ENCODE peak calls at places on chromosomes 1 and 21, in six cellular contexts. N is A549; V is body of pancreas; S is SK-N-SH; Z is CD8-positive, alpha-beta T cell; J is colonic mucosa. U is an unnamed sample.

GRCh38 chr1:111499026-111499790 is 4.2 kb downstream of the ADORA3 start:
- DNase-seq in N (no peak), V (no peak), S (no peak), Z (no peak), J (peak; percentile 8), U (no peak)

GRCh38 chr1:183761871-183762270 is 43.0 kb upstream of the RGL1 start:
- DNase-seq in N (no peak), V (no peak), S (no peak), Z (no peak), J (no peak), U (no peak)

GRCh38 chr1:55214903-55215193 is 316 bp downstream of the USP24 start:
- DNase-seq in N (peak; percentile 40), V (peak; percentile 55), S (peak; percentile 85), Z (no peak), J (peak; percentile 38), U (peak; percentile 58)

GRCh38 chr1:119097380-119097779 is 43.1 kb downstream of the WARS2 start:
- DNase-seq in N (no peak), V (no peak), S (no peak), Z (no peak), J (no peak), U (peak; percentile 79)

GRCh38 chr1:54302951-54303843 is 103.0 kb downstream of the SSBP3 start:
- DNase-seq in N (no peak), V (no peak), S (peak; percentile 60), Z (no peak), J (no peak), U (peak; percentile 38)

GRCh38 chr1:150182233-150182632 is 32.5 kb downstream of the PLEKHO1 start:
- DNase-seq in N (no peak), V (no peak), S (no peak), Z (no peak), J (no peak), U (no peak)

GRCh38 chr1:55244476-55245109 is 29.4 kb upstream of the USP24 start:
- DNase-seq in N (no peak), V (peak; percentile 7), S (no peak), Z (no peak), J (no peak), U (no peak)

GRCh38 chr1:101257500-101258325 is 20.9 kb downstream of the S1PR1 start:
- DNase-seq in N (no peak), V (no peak), S (no peak), Z (no peak), J (peak; percentile 76), U (peak; percentile 37)

GRCh38 chr1:237507005-237507404 is 383.7 kb downstream of the ZP4 start:
- DNase-seq in N (no peak), V (no peak), S (no peak), Z (no peak), J (no peak), U (no peak)

GRCh38 chr1:15525043-15525958 is 1.3 kb upstream of the CASP9 start:
- DNase-seq in N (no peak), V (peak; percentile 100), S (no peak), Z (no peak), J (peak; percentile 49), U (peak; percentile 100)

GRCh38 chr1:180974236-180974635 is 48.4 kb downstream of the STX6 start:
- DNase-seq in N (no peak), V (no peak), S (no peak), Z (no peak), J (no peak), U (no peak)

GRCh38 chr1:50371749-50372148 is 51.5 kb downstream of the DMRTA2 start:
- DNase-seq in N (peak; percentile 6), V (no peak), S (no peak), Z (no peak), J (no peak), U (no peak)

GRCh38 chr1:90706437-90707362 is 10.4 kb downstream of the BARHL2 start:
- DNase-seq in N (peak; percentile 12), V (peak; percentile 67), S (peak; percentile 56), Z (no peak), J (no peak), U (no peak)

GRCh38 chr1:27122652-27123051 is 32.3 kb downstream of the SLC9A1 start:
- DNase-seq in N (peak; percentile 61), V (no peak), S (no peak), Z (no peak), J (peak; percentile 94), U (peak; percentile 57)

GRCh38 chr1:78691995-78692747 is 42.5 kb downstream of the IFI44 start:
- DNase-seq in N (peak; percentile 2), V (no peak), S (no peak), Z (no peak), J (no peak), U (no peak)

GRCh38 chr1:6359568-6360496 is 33.7 kb downstream of the ACOT7 start:
- DNase-seq in N (peak; percentile 48), V (peak; percentile 85), S (peak; percentile 81), Z (no peak), J (peak; percentile 93), U (peak; percentile 64)

GRCh38 chr21:44466351-44466954 is 11.1 kb downstream of the LRRC3 start:
- DNase-seq in N (no peak), V (no peak), S (peak; percentile 16), Z (no peak), J (no peak), U (no peak)

GRCh38 chr1:215269955-215270354 is 187.4 kb downstream of the KCNK2 start:
- DNase-seq in N (no peak), V (no peak), S (no peak), Z (no peak), J (no peak), U (no peak)

GRCh38 chr1:179856286-179856685 is 21.3 kb downstream of the TOR1AIP2 start:
- DNase-seq in N (no peak), V (no peak), S (no peak), Z (no peak), J (no peak), U (no peak)

GRCh38 chr1:15691434-15692032 is 7.4 kb downstream of the PLEKHM2 start:
- DNase-seq in N (no peak), V (no peak), S (no peak), Z (no peak), J (no peak), U (peak; percentile 75)

GRCh38 chr1:109787211-109787844 is 23.6 kb upstream of the EPS8L3 start:
- DNase-seq in N (no peak), V (no peak), S (peak; percentile 10), Z (no peak), J (peak; percentile 25), U (no peak)

GRCh38 chr1:230099435-230099834 is 32.4 kb downstream of the GALNT2 start:
- DNase-seq in N (no peak), V (no peak), S (no peak), Z (no peak), J (no peak), U (no peak)

GRCh38 chr1:226606311-226607267 is 58.0 kb downstream of the STUM start:
- DNase-seq in N (no peak), V (no peak), S (no peak), Z (no peak), J (no peak), U (no peak)

GRCh38 chr1:40806724-40807675 is 23.4 kb downstream of the KCNQ4 start:
- DNase-seq in N (no peak), V (no peak), S (no peak), Z (no peak), J (no peak), U (peak; percentile 43)

GRCh38 chr21:28325618-28326017 is 667.1 kb downstream of the LTN1 start:
- DNase-seq in N (no peak), V (no peak), S (no peak), Z (no peak), J (no peak), U (no peak)

GRCh38 chr21:27645285-27645684 is 678.4 kb upstream of the ADAMTS5 start:
- DNase-seq in N (no peak), V (no peak), S (no peak), Z (no peak), J (no peak), U (no peak)

GRCh38 chr1:225657462-225657989 is 4.6 kb upstream of the ENAH start:
- DNase-seq in N (peak; percentile 65), V (no peak), S (no peak), Z (no peak), J (no peak), U (peak; percentile 92)

GRCh38 chr21:33127154-33127893 is 57.4 kb downstream of the OLIG1 start:
- DNase-seq in N (peak; percentile 59), V (peak; percentile 60), S (peak; percentile 60), Z (peak; percentile 10), J (peak; percentile 61), U (peak; percentile 85)

GRCh38 chr21:29697555-29698193 is 242.1 kb downstream of the GRIK1 start:
- DNase-seq in N (no peak), V (peak; percentile 27), S (no peak), Z (no peak), J (no peak), U (no peak)

GRCh38 chr1:55140546-55140983 is 74.6 kb downstream of the USP24 start:
- DNase-seq in N (peak; percentile 75), V (peak; percentile 74), S (peak; percentile 55), Z (peak; percentile 25), J (peak; percentile 84), U (peak; percentile 92)

GRCh38 chr1:201463071-201463552 is 5.9 kb downstream of the PHLDA3 start:
- DNase-seq in N (peak; percentile 57), V (peak; percentile 23), S (peak; percentile 51), Z (no peak), J (no peak), U (no peak)

GRCh38 chr1:46343351-46343695 is 2.7 kb downstream of the NSUN4 start:
- DNase-seq in N (no peak), V (no peak), S (no peak), Z (no peak), J (no peak), U (no peak)

GRCh38 chr1:46342677-46343350 is 2.2 kb downstream of the NSUN4 start:
- DNase-seq in N (no peak), V (no peak), S (no peak), Z (no peak), J (no peak), U (no peak)

GRCh38 chr1:46341222-46342083 is 846 bp downstream of the NSUN4 start:
- DNase-seq in N (no peak), V (peak; percentile 17), S (no peak), Z (no peak), J (no peak), U (no peak)

GRCh38 chr1:46343705-46344104 is 3.1 kb downstream of the NSUN4 start:
- DNase-seq in N (no peak), V (no peak), S (no peak), Z (no peak), J (no peak), U (no peak)

GRCh38 chr1:46342084-46342656 is 1.6 kb downstream of the NSUN4 start:
- DNase-seq in N (peak; percentile 28), V (no peak), S (peak; percentile 26), Z (no peak), J (no peak), U (peak; percentile 20)
- H3K4me3 ChIP-seq in N (no peak overlapping the region), V (no peak overlapping the region), S (no peak overlapping the region), Z (no peak overlapping the region), J (no peak overlapping the region), U (no peak overlapping the region)

GRCh38 chr1:178612261-178612660 is 99.4 kb downstream of the TEX35 start:
- DNase-seq in N (no peak), V (no peak), S (no peak), Z (no peak), J (no peak), U (no peak)
- H3K27ac ChIP-seq in N (no peak overlapping the region), V (no peak overlapping the region), S (peak overlapping the region; percentile 64), Z (no peak overlapping the region), J (no peak overlapping the region), U (no peak overlapping the region)

GRCh38 chr1:52746189-52746588 is 19.9 kb downstream of the ZYG11B start:
- DNase-seq in N (no peak), V (no peak), S (no peak), Z (no peak), J (no peak), U (no peak)
- H3K4me3 ChIP-seq in N (no peak overlapping the region), V (no peak overlapping the region), S (no peak overlapping the region), Z (no peak overlapping the region), J (no peak overlapping the region), U (no peak overlapping the region)

GRCh38 chr1:241022366-241022765 is 334.6 kb downstream of the RGS7 start:
- DNase-seq in N (no peak), V (no peak), S (no peak), Z (no peak), J (no peak), U (peak; percentile 1)
- H3K27ac ChIP-seq in N (no peak overlapping the region), V (no peak overlapping the region), S (no peak overlapping the region), Z (no peak overlapping the region), J (no peak overlapping the region), U (no peak overlapping the region)